ENCODE peak calls at places on chromosomes 16 and 17, in four cellular contexts. O, U, V and J are unnamed samples.

GRCh38 chr16:75007443-75007842 is 8.6 kb downstream of the ZNRF1 start:
- DNase-seq in O (no peak), U (no peak), V (no peak), J (no peak)

GRCh38 chr16:49491736-49492089 is 118.1 kb downstream of the C16orf78 start:
- DNase-seq in O (no peak), U (no peak), V (no peak), J (no peak)

GRCh38 chr16:53566568-53566967 is 63.6 kb upstream of the AKTIP start:
- DNase-seq in O (no peak), U (no peak), V (no peak), J (no peak)

GRCh38 chr17:77927777-77928518 is 30.6 kb upstream of the TNRC6C start:
- DNase-seq in O (no peak), U (no peak), V (no peak), J (no peak)

GRCh38 chr16:54135361-54136275 is 151.0 kb downstream of the IRX3 start:
- DNase-seq in O (no peak), U (no peak), V (peak), J (no peak)

GRCh38 chr16:12162151-12162559 is 185.6 kb downstream of the SNX29 start:
- DNase-seq in O (no peak), U (no peak), V (peak), J (no peak)

GRCh38 chr17:42141382-42141781 is 13.4 kb downstream of the RAB5C start:
- DNase-seq in O (no peak), U (no peak), V (no peak), J (no peak)

GRCh38 chr17:46986401-46986800 is 7.3 kb upstream of the RPRML start:
- DNase-seq in O (no peak), U (no peak), V (no peak), J (no peak)

GRCh38 chr16:85441189-85441889 is 171.8 kb upstream of the GSE1 start:
- DNase-seq in O (no peak), U (no peak), V (no peak), J (no peak)

GRCh38 chr16:56767018-56767417 is 37.1 kb downstream of the NUP93 start:
- DNase-seq in O (no peak), U (no peak), V (no peak), J (no peak)

GRCh38 chr16:27367463-27368357 is 34.3 kb upstream of the IL21R start:
- DNase-seq in O (peak), U (peak), V (peak), J (peak)

GRCh38 chr16:86217891-86218270 is 292.4 kb upstream of the FOXF1 start:
- DNase-seq in O (no peak), U (no peak), V (no peak), J (no peak)

GRCh38 chr16:30787613-30788378 is 791 bp upstream of the ZNF629 start:
- DNase-seq in O (no peak), U (no peak), V (no peak), J (no peak)

GRCh38 chr16:15398618-15399316 is 3.2 kb downstream of the MPV17L start:
- DNase-seq in O (no peak), U (no peak), V (no peak), J (no peak)

GRCh38 chr16:74257061-74257460 is 39.6 kb upstream of the PSMD7 start:
- DNase-seq in O (no peak), U (no peak), V (no peak), J (no peak)

GRCh38 chr16:50735629-50736122 is 6.2 kb upstream of the CYLD start:
- DNase-seq in O (no peak), U (no peak), V (no peak), J (peak)

GRCh38 chr17:78365561-78366108 is 5.8 kb upstream of the SOCS3 start:
- DNase-seq in O (no peak), U (no peak), V (peak), J (no peak)

GRCh38 chr17:82212331-82213250 is at the start of gene CCDC57:
- DNase-seq in O (peak), U (no peak), V (peak), J (no peak)

GRCh38 chr17:66522591-66523272 is 220.3 kb downstream of the PRKCA start:
- DNase-seq in O (peak), U (no peak), V (no peak), J (no peak)

GRCh38 chr17:68033636-68034451 is 1.7 kb upstream of the KPNA2 start:
- DNase-seq in O (no peak), U (no peak), V (peak), J (no peak)

GRCh38 chr17:68198931-68199836 is 48.7 kb upstream of the AMZ2 start:
- DNase-seq in O (no peak), U (no peak), V (no peak), J (no peak)

DNA sequence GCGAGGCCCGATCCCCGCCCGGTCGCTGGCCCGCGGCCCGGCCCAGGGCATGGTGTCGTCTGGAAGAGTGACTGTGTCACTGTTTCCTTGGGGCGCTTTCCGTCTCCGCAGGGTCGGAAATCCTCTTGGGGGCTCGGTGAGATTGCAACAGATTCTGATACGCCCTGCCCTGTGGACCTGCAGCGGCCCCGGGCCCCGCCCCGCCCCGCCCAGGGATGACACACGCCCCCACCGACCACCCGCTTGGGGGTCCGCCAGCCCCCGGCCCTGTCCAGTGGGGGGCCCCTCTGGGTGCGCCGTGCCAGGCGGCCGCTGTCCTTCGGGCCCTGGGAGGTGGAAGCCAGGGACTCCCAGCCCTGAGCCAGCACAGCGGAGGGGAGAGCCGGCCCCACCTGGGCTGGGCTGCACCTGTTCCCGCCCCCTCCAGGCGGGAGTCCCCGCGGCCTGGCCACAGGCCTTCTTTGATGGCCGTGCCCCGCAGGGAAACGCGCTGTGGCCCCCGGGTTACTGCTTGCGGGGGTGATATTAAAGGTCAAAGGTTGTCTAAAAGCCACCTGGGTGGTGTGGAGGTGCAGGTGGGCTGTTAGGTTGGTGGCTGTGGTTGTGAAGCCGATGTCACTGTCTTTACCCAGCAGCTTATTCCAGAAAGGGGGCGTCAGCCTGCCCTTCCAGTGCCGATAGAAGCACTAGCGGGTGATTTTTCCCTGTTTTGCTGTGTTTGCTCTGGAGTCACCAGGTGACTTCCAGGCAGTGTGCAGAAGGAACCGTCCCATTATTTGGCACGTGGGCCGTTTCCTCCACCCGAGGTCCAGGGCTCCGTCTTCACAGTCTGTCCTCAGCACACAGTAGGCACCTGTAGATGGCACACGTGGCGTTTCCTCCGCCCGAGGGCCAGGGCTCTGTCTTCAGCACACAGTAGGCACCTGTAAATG is 752 bp downstream of the TBC1D24 start:
- DNase-seq in O (no peak), U (no peak), V (no peak), J (no peak)
- H3K27ac ChIP-seq in O (peak), U (no peak), V (no peak), J (peak)

GRCh38 chr17:40338058-40338457 is 26.5 kb downstream of the GJD3 start:
- DNase-seq in O (no peak), U (no peak), V (no peak), J (no peak)

GRCh38 chr17:40340880-40341807 is 23.4 kb downstream of the GJD3 start:
- DNase-seq in O (peak), U (peak), V (peak), J (peak)

GRCh38 chr17:40341808-40342574 is 22.5 kb downstream of the GJD3 start:
- DNase-seq in O (peak), U (no peak), V (peak), J (no peak)

GRCh38 chr17:40339068-40339699 is 25.4 kb downstream of the GJD3 start:
- DNase-seq in O (peak), U (no peak), V (no peak), J (no peak)

DNA sequence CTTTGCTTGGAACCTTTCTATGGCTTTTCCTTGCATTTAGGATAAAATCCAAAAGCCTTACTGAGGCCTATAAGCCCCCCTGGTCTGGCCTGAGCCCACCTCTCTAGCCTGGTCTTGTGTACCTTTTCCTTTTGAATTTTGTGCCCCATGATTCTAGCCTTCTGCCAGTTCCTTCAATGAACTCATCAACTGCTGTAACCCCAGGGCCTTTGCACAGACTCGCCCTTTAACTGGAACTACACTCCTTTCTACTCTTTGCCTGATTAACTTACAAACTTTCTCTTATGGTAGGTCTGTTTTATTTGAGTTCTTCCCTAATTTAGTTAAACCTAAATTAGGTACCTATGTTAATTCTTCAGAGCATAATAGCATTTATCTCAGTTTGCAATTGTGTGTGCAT is 24.2 kb downstream of the GJD3 start:
- DNase-seq in O (no peak), U (no peak), V (no peak), J (no peak)
- H3K4me3 ChIP-seq in O (peak), U (no peak), V (no peak), J (no peak)

GRCh38 chr17:75684924-75685323 is 17.8 kb downstream of the SAP30BP start:
- DNase-seq in O (no peak), U (no peak), V (no peak), J (no peak)
- H3K27ac ChIP-seq in O (peak), U (no peak), V (no peak), J (peak)

GRCh38 chr17:80961516-80961915 is 30.1 kb upstream of the CHMP6 start:
- DNase-seq in O (peak), U (no peak), V (no peak), J (no peak)

GRCh38 chr17:80960037-80960796 is 31.4 kb upstream of the CHMP6 start:
- DNase-seq in O (no peak), U (no peak), V (no peak), J (no peak)

GRCh38 chr17:80962356-80963329 is 29.0 kb upstream of the CHMP6 start:
- DNase-seq in O (no peak), U (no peak), V (no peak), J (no peak)

GRCh38 chr17:80960797-80961452 is 30.7 kb upstream of the CHMP6 start:
- DNase-seq in O (no peak), U (no peak), V (no peak), J (no peak)

GRCh38 chr17:80961931-80962330 is 29.7 kb upstream of the CHMP6 start:
- DNase-seq in O (no peak), U (no peak), V (no peak), J (no peak)
- H3K4me3 ChIP-seq in O (no peak), U (no peak), V (no peak), J (no peak)

GRCh38 chr17:40614431-40615294 is 33.0 kb downstream of the SMARCE1 start:
- DNase-seq in O (no peak), U (no peak), V (no peak), J (peak)
- H3K27ac ChIP-seq in O (no peak), U (no peak), V (no peak), J (no peak)

GRCh38 chr17:48611681-48612455 is 1.1 kb upstream of the HOXB7 start:
- DNase-seq in O (no peak), U (no peak), V (no peak), J (no peak)

GRCh38 chr17:48609754-48610281 is 999 bp downstream of the HOXB7 start:
- DNase-seq in O (no peak), U (no peak), V (no peak), J (no peak)

GRCh38 chr17:48612456-48612853 is 1.6 kb upstream of the HOXB7 start:
- DNase-seq in O (no peak), U (no peak), V (no peak), J (no peak)

GRCh38 chr17:48610282-48611211 is at the start of gene HOXB7:
- DNase-seq in O (peak), U (no peak), V (no peak), J (no peak)

GRCh38 chr17:48611213-48611612 is 396 bp upstream of the HOXB7 start:
- DNase-seq in O (no peak), U (no peak), V (no peak), J (no peak)
- H3K4me3 ChIP-seq in O (peak), U (peak), V (peak), J (peak)

GRCh38 chr16:83530293-83530692 is 277.5 kb upstream of the HSBP1 start:
- DNase-seq in O (no peak), U (no peak), V (no peak), J (no peak)
- H3K27ac ChIP-seq in O (no peak), U (no peak), V (no peak), J (no peak)

DNA sequence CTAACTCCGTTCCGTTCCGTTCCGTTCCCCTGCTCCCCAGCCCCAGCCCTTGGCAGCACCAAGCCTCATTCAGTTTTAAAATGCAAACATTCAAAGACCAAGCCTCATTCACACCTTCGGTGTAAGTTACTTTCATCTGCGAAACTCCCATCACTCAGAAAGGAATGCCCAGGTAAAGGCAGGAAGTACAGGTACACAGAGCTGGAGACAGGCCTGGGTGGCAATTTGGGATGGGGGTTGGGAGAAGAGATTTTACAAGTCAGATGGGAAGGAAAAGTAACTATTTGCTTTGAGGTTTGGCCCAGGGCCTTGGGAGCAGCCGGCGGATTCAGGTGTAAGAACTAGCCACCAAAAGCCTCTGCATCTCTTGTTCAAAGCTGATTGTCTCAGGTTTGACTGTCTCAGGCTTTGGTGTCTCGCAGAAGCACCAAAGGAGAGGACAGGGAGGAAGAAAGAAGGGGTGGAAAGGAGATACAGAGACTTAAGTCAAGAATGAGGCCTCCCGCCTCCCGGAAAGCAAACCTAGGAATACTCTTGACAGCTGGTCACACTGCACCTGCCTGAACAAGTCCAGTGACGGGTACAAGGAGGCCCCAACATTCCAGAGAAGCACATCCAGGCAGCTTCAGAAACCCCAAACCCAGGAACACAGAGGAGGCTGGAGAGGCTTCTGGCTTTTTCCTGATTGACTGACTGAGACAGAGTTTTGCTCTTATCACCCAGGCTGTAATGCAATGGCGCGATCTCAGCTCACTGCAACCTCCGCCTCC is 54.7 kb downstream of the NXN start:
- DNase-seq in O (no peak), U (no peak), V (no peak), J (no peak)
- H3K4me3 ChIP-seq in O (no peak), U (no peak), V (no peak), J (no peak)